ENCODE peak calls at places on chromosomes 16 and 17, in five cellular contexts. O is GM23338, R is prostate gland, Y is spleen, N is sigmoid colon. W is an unnamed sample.

GRCh38 chr17:79086609-79087427 is 12.2 kb downstream of the ENGASE start:
- DNase-seq in O (no peak), R (no peak), Y (no peak), N (no peak), W (no peak)

GRCh38 chr17:49227436-49228261 is 2.9 kb downstream of the PHOSPHO1 start:
- DNase-seq in O (peak; percentile 88), R (peak; percentile 61), Y (peak; percentile 94), N (peak; percentile 87), W (peak; percentile 82)

GRCh38 chr16:58670946-58671583 is 13.5 kb downstream of the SLC38A7 start:
- DNase-seq in O (no peak), R (no peak), Y (no peak), N (no peak), W (no peak)

GRCh38 chr16:66549284-66550131 is at the start of gene TK2:
- DNase-seq in O (peak; percentile 84), R (peak; percentile 44), Y (peak; percentile 92), N (peak; percentile 80), W (peak; percentile 75)

GRCh38 chr16:87874639-87875472 is 5.5 kb upstream of the SLC7A5 start:
- DNase-seq in O (peak; percentile 85), R (no peak), Y (no peak), N (no peak), W (no peak)

GRCh38 chr17:40303009-40303657 is 5.8 kb upstream of the RARA start:
- DNase-seq in O (peak; percentile 74), R (no peak), Y (no peak), N (no peak), W (peak; percentile 54)

GRCh38 chr17:30600830-30601494 is 123.8 kb downstream of the GOSR1 start:
- DNase-seq in O (peak; percentile 27), R (no peak), Y (no peak), N (no peak), W (no peak)

GRCh38 chr17:12821376-12821940 is 32.2 kb downstream of the ARHGAP44 start:
- DNase-seq in O (no peak), R (peak; percentile 16), Y (no peak), N (no peak), W (no peak)

GRCh38 chr17:46841561-46842379 is 9.6 kb upstream of the WNT9B start:
- DNase-seq in O (peak; percentile 78), R (no peak), Y (no peak), N (no peak), W (no peak)

GRCh38 chr16:66107661-66108060 is 258.8 kb upstream of the CDH5 start:
- DNase-seq in O (no peak), R (no peak), Y (no peak), N (no peak), W (no peak)

GRCh38 chr16:68469728-68470460 is 21.6 kb upstream of the SMPD3 start:
- DNase-seq in O (no peak), R (no peak), Y (no peak), N (no peak), W (no peak)

GRCh38 chr17:39145143-39145542 is 6.3 kb downstream of the PLXDC1 start:
- DNase-seq in O (no peak), R (no peak), Y (no peak), N (no peak), W (no peak)

GRCh38 chr17:5203908-5204294 is 12.2 kb upstream of the ZNF594 start:
- DNase-seq in O (no peak), R (no peak), Y (no peak), N (no peak), W (no peak)

GRCh38 chr17:7038025-7038862 is 2.4 kb downstream of the SLC16A13 start:
- DNase-seq in O (no peak), R (no peak), Y (peak; percentile 77), N (no peak), W (no peak)

GRCh38 chr16:66849021-66849420 is 4.8 kb downstream of the CA7 start:
- DNase-seq in O (no peak), R (no peak), Y (no peak), N (no peak), W (no peak)

GRCh38 chr16:57688987-57689771 is 5.4 kb upstream of the DRC7 start:
- DNase-seq in O (no peak), R (no peak), Y (peak; percentile 74), N (peak; percentile 49), W (peak; percentile 70)

GRCh38 chr17:79952265-79952877 is 83.3 kb downstream of the TBC1D16 start:
- DNase-seq in O (no peak), R (no peak), Y (no peak), N (peak; percentile 52), W (no peak)

GRCh38 chr17:51805765-51806164 is 352.7 kb downstream of the CA10 start:
- DNase-seq in O (no peak), R (no peak), Y (no peak), N (no peak), W (no peak)

GRCh38 chr16:66227766-66228530 is 138.5 kb upstream of the CDH5 start:
- DNase-seq in O (no peak), R (no peak), Y (no peak), N (no peak), W (no peak)

GRCh38 chr16:79360267-79360666 is 240.3 kb downstream of the MAF start:
- DNase-seq in O (no peak), R (no peak), Y (no peak), N (no peak), W (peak; percentile 32)

GRCh38 chr16:19841184-19841583 is 43.5 kb downstream of the GPRC5B start:
- DNase-seq in O (no peak), R (no peak), Y (no peak), N (no peak), W (no peak)

GRCh38 chr16:24919536-24919935 is 73.8 kb downstream of the SLC5A11 start:
- DNase-seq in O (no peak), R (no peak), Y (peak; percentile 15), N (no peak), W (no peak)

GRCh38 chr17:39626671-39627169 is at the start of gene PPP1R1B:
- DNase-seq in O (peak; percentile 74), R (no peak), Y (peak; percentile 69), N (no peak), W (no peak)

GRCh38 chr17:3794890-3795757 is 5.9 kb downstream of the ITGAE start:
- DNase-seq in O (no peak), R (no peak), Y (no peak), N (peak; percentile 28), W (no peak)

GRCh38 chr16:73066927-73067670 is 19.2 kb upstream of the ZFHX3 start:
- DNase-seq in O (no peak), R (no peak), Y (no peak), N (peak; percentile 70), W (no peak)

GRCh38 chr17:39617446-39618251 is 9.1 kb upstream of the PPP1R1B start:
- DNase-seq in O (peak; percentile 77), R (peak; percentile 69), Y (peak; percentile 88), N (peak; percentile 85), W (peak; percentile 82)

GRCh38 chr16:66695935-66696668 is 441 bp downstream of the CMTM4 start:
- DNase-seq in O (peak; percentile 68), R (peak; percentile 54), Y (peak; percentile 88), N (peak; percentile 67), W (peak; percentile 73)

GRCh38 chr16:82660078-82660645 is 33.4 kb downstream of the CDH13 start:
- DNase-seq in O (peak; percentile 26), R (no peak), Y (no peak), N (no peak), W (no peak)

GRCh38 chr17:39527220-39527813 is 66.0 kb downstream of the CDK12 start:
- DNase-seq in O (peak; percentile 73), R (no peak), Y (no peak), N (no peak), W (no peak)

GRCh38 chr16:68434654-68435210 is 13.6 kb downstream of the SMPD3 start:
- DNase-seq in O (no peak), R (peak; percentile 80), Y (no peak), N (no peak), W (peak; percentile 54)

GRCh38 chr17:50079334-50080095 is 15.6 kb upstream of the PDK2 start:
- DNase-seq in O (peak; percentile 85), R (no peak), Y (peak; percentile 69), N (no peak), W (peak; percentile 71)

GRCh38 chr17:80959330-80960036 is 32.2 kb upstream of the CHMP6 start:
- DNase-seq in O (no peak), R (peak; percentile 53), Y (peak; percentile 82), N (peak; percentile 98), W (no peak)
- H3K4me1 ChIP-seq in O (no peaks in the 10 kb centered on the region), R (peaks cover 12% of the 10 kb centered on the region), Y (peaks cover 27% of the 10 kb centered on the region), N (no peaks in the 10 kb centered on the region), W (peaks cover 37% of the 10 kb centered on the region)

DNA sequence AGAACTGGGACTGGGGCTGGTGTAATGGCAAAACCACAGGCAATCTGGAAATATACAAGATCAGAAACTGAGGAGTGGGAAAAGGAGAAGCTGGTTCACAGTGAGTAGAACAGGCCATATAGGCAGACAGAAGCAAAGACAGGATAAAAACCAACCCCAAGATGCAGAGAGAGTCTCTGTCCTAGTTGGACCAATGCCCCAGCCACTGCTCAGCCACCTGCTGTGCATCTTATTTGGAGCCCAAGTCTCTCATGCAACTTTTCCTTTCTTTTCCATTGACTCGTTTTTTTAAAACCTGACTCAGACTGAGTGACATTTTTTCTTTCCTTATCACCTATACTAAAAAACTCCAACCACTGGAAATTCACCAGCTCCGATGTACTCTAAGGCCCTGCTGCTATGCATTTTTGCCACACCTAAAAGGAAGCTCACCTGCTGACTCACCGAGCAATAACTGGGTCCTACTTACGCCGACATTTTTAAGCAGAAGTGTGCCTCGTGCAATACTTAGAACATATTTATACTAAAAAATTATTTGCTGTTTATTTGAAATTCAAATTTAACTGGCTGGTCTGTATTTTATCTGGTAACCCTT is 100.8 kb upstream of the XYLT1 start:
- DNase-seq in O (no peak), R (no peak), Y (no peak), N (no peak), W (no peak)
- H3K27ac ChIP-seq in O (no peak overlapping the region), R (no peak overlapping the region), Y (no peak overlapping the region), N (no peak overlapping the region), W (no peak overlapping the region)

GRCh38 chr16:12057276-12057675 is 80.7 kb downstream of the SNX29 start:
- DNase-seq in O (peak; percentile 14), R (no peak), Y (no peak), N (peak; percentile 69), W (no peak)
- TF ChIP-seq POLR2AphosphoS5 in O (no peak), R (no peak), Y (no peak), N (no peak), W (peak; percentile 39)

DNA sequence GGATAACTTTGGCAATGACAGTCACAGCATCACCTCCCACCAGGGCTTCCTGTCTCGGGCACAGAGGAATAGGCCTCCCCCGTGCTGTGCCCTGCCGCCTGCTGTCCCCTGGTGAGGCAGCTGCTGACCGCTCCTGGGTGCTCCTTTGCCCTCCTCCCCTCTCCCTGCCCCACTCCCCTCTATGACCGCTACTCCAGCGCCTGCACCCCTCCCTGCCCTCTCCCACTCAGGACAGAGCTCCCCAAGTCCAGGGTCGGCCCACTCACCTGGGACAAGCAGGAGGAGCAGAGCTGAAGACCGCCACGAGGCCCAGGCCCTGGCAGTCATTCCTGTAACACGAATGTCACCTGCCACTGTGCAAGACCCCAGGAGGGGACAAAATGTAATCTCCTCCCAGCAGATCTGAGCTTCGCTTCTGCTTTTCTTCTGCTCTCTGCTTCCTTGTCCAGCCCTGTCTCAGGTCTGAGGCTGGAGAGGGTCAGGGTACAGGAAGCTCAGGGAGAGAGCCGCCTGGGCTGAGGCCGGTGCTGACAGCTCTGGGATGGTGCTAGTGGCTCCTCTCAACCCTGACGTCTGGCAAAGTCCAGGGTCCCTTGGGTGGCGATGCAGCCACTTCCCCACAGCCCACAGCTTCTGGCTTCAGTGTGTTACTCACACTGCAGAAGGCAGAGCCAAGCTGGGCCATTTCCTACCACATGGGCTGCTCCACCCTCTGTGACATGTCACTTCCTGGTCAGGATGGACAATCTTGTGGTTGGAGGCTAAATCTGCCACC is at the start of gene CD300C:
- DNase-seq in O (no peak), R (no peak), Y (peak; percentile 77), N (no peak), W (no peak)
- H3K4me1 ChIP-seq in O (no peaks in the 10 kb centered on the region), R (no peaks in the 10 kb centered on the region), Y (no peaks in the 10 kb centered on the region), N (no peaks in the 10 kb centered on the region), W (no peaks in the 10 kb centered on the region)